ENCODE peak calls at places on chromosomes 6 and 20, in four cellular contexts. One of them, this sample, is unnamed.

GRCh38 chr6:161422710-161423109 is 148.8 kb upstream of the AGPAT4 start:
- DNase-seq in A549: no peak
- DNase-seq in HepG2: no peak
- DNase-seq in K562: no peak
- DNase-seq in this sample: no peak

GRCh38 chr6:158468666-158469065 is 91.2 kb upstream of the TMEM181 start:
- DNase-seq in A549: no peak
- DNase-seq in K562: no peak
- DNase-seq in HepG2: no peak
- DNase-seq in this sample: no peak

GRCh38 chr20:57918546-57918945 is 208.7 kb upstream of the PMEPA1 start:
- DNase-seq in K562: no peak
- DNase-seq in HepG2: no peak
- DNase-seq in A549: no peak
- DNase-seq in this sample: no peak

GRCh38 chr6:33606642-33607041 is 14.5 kb upstream of the ITPR3 start:
- DNase-seq in K562: no peak
- DNase-seq in A549: no peak
- DNase-seq in HepG2: no peak
- DNase-seq in this sample: no peak

GRCh38 chr6:149043476-149044130 is 273.9 kb upstream of the TAB2 start:
- DNase-seq in HepG2: peak
- DNase-seq in A549: peak
- DNase-seq in K562: peak
- DNase-seq in this sample: peak

GRCh38 chr6:44730771-44731391 is 343.4 kb downstream of the CDC5L start:
- DNase-seq in K562: no peak
- DNase-seq in HepG2: no peak
- DNase-seq in A549: no peak
- DNase-seq in this sample: no peak

GRCh38 chr6:148657053-148657452 is 89.8 kb upstream of the UST start:
- DNase-seq in K562: no peak
- DNase-seq in HepG2: no peak
- DNase-seq in A549: no peak
- DNase-seq in this sample: no peak

GRCh38 chr6:56868687-56869086 is 86.2 kb upstream of the BEND6 start:
- DNase-seq in K562: no peak
- DNase-seq in A549: no peak
- DNase-seq in HepG2: peak
- DNase-seq in this sample: no peak

GRCh38 chr6:168086066-168086465 is 7.1 kb upstream of the FRMD1 start:
- DNase-seq in K562: no peak
- DNase-seq in A549: no peak
- DNase-seq in HepG2: no peak
- DNase-seq in this sample: no peak

GRCh38 chr6:132650413-132650812 is 8.6 kb downstream of the TAAR1 start:
- DNase-seq in HepG2: no peak
- DNase-seq in A549: no peak
- DNase-seq in K562: no peak
- DNase-seq in this sample: no peak

GRCh38 chr20:50861012-50861411 is 66.2 kb downstream of the BCAS4 start:
- DNase-seq in HepG2: no peak
- DNase-seq in K562: no peak
- DNase-seq in A549: no peak
- DNase-seq in this sample: no peak

GRCh38 chr6:84074988-84075781 is 41.6 kb downstream of the MRAP2 start:
- DNase-seq in K562: peak
- DNase-seq in HepG2: no peak
- DNase-seq in A549: no peak
- DNase-seq in this sample: no peak

GRCh38 chr20:60246751-60247150 is 288.5 kb downstream of the CDH26 start:
- DNase-seq in K562: no peak
- DNase-seq in HepG2: no peak
- DNase-seq in A549: no peak
- DNase-seq in this sample: no peak

GRCh38 chr6:5989141-5989723 is 17.5 kb downstream of the NRN1 start:
- DNase-seq in A549: no peak
- DNase-seq in K562: no peak
- DNase-seq in HepG2: no peak
- DNase-seq in this sample: no peak

GRCh38 chr6:551405-551804 is 105.5 kb downstream of the HUS1B start:
- DNase-seq in HepG2: peak
- DNase-seq in A549: no peak
- DNase-seq in K562: no peak
- DNase-seq in this sample: peak

GRCh38 chr20:63549679-63550282 is 2.2 kb upstream of the SRMS start:
- DNase-seq in K562: no peak
- DNase-seq in HepG2: no peak
- DNase-seq in A549: no peak
- DNase-seq in this sample: no peak

GRCh38 chr20:63545814-63546213 is 1.7 kb downstream of the SRMS start:
- DNase-seq in HepG2: no peak
- DNase-seq in A549: no peak
- DNase-seq in K562: no peak
- DNase-seq in this sample: no peak

GRCh38 chr6:5471637-5472430 is 210.5 kb downstream of the FARS2 start:
- DNase-seq in K562: no peak
- DNase-seq in HepG2: no peak
- DNase-seq in A549: no peak
- DNase-seq in this sample: no peak

GRCh38 chr6:3713266-3713665 is 38.2 kb downstream of the PXDC1 start:
- DNase-seq in HepG2: no peak
- DNase-seq in K562: no peak
- DNase-seq in A549: no peak
- DNase-seq in this sample: no peak

GRCh38 chr20:51494241-51495110 is 48.0 kb downstream of the NFATC2 start:
- DNase-seq in A549: no peak
- DNase-seq in K562: no peak
- DNase-seq in HepG2: no peak
- DNase-seq in this sample: no peak

GRCh38 chr20:22495172-22495571 is 89.2 kb downstream of the FOXA2 start:
- DNase-seq in HepG2: no peak
- DNase-seq in K562: no peak
- DNase-seq in A549: no peak
- DNase-seq in this sample: no peak

GRCh38 chr6:101226677-101227135 is 166.8 kb upstream of the GRIK2 start:
- DNase-seq in HepG2: peak
- DNase-seq in A549: peak
- DNase-seq in K562: no peak
- DNase-seq in this sample: peak

GRCh38 chr6:53235508-53235907 is 86.9 kb upstream of the GCM1 start:
- DNase-seq in HepG2: no peak
- DNase-seq in A549: no peak
- DNase-seq in K562: no peak
- DNase-seq in this sample: no peak

GRCh38 chr20:64239449-64240242 is 15.9 kb upstream of the PCMTD2 start:
- DNase-seq in HepG2: no peak
- DNase-seq in A549: no peak
- DNase-seq in K562: no peak
- DNase-seq in this sample: no peak

GRCh38 chr20:57622201-57622570 is 2.0 kb upstream of the ZBP1 start:
- DNase-seq in K562: no peak
- DNase-seq in A549: no peak
- DNase-seq in HepG2: no peak
- DNase-seq in this sample: no peak

GRCh38 chr6:99613398-99613704 is 6.7 kb downstream of the PRDM13 start:
- DNase-seq in HepG2: no peak
- DNase-seq in A549: peak
- DNase-seq in K562: no peak
- DNase-seq in this sample: no peak

GRCh38 chr6:119137194-119138072 is 59.0 kb upstream of the FAM184A start:
- DNase-seq in A549: no peak
- DNase-seq in HepG2: no peak
- DNase-seq in K562: peak
- DNase-seq in this sample: no peak

GRCh38 chr6:10112871-10113584 is 301.8 kb downstream of the TFAP2A start:
- DNase-seq in A549: no peak
- DNase-seq in HepG2: no peak
- DNase-seq in K562: no peak
- DNase-seq in this sample: peak

GRCh38 chr20:59604770-59605665 is 678 bp downstream of the PHACTR3 start:
- DNase-seq in A549: no peak
- DNase-seq in K562: no peak
- DNase-seq in HepG2: no peak
- DNase-seq in this sample: no peak

GRCh38 chr6:138310294-138310693 is 67.4 kb upstream of the SMIM28 start:
- DNase-seq in K562: no peak
- DNase-seq in HepG2: no peak
- DNase-seq in A549: no peak
- DNase-seq in this sample: no peak

GRCh38 chr6:17086469-17086868 is 15.4 kb upstream of the STMND1 start:
- DNase-seq in HepG2: peak
- DNase-seq in A549: peak
- DNase-seq in K562: peak
- DNase-seq in this sample: no peak

GRCh38 chr6:87807423-87807978 is 105.5 kb upstream of the AKIRIN2 start:
- DNase-seq in A549: no peak
- DNase-seq in HepG2: no peak
- DNase-seq in K562: no peak
- DNase-seq in this sample: no peak

GRCh38 chr20:35307666-35308653 is 15.7 kb upstream of the FAM83C start:
- DNase-seq in K562: no peak
- DNase-seq in HepG2: no peak
- DNase-seq in A549: no peak
- DNase-seq in this sample: no peak

GRCh38 chr20:6636209-6637159 is 131.0 kb upstream of the BMP2 start:
- DNase-seq in HepG2: peak
- DNase-seq in K562: no peak
- DNase-seq in A549: peak
- DNase-seq in this sample: no peak

GRCh38 chr20:62141397-62142251 is 1.6 kb downstream of the PSMA7 start:
- DNase-seq in HepG2: peak
- DNase-seq in K562: no peak
- DNase-seq in A549: no peak
- DNase-seq in this sample: no peak

GRCh38 chr6:109770779-109771178 is 79.7 kb downstream of the FIG4 start:
- DNase-seq in K562: no peak
- DNase-seq in A549: no peak
- DNase-seq in HepG2: no peak
- DNase-seq in this sample: no peak

GRCh38 chr6:109767961-109768360 is 76.9 kb downstream of the FIG4 start:
- DNase-seq in A549: no peak
- DNase-seq in HepG2: no peak
- DNase-seq in K562: no peak
- DNase-seq in this sample: no peak

GRCh38 chr6:109770047-109770446 is 79.0 kb downstream of the FIG4 start:
- DNase-seq in K562: no peak
- DNase-seq in A549: no peak
- DNase-seq in HepG2: no peak
- DNase-seq in this sample: no peak

GRCh38 chr6:109769213-109769612 is 78.1 kb downstream of the FIG4 start:
- DNase-seq in A549: no peak
- DNase-seq in HepG2: no peak
- DNase-seq in K562: no peak
- DNase-seq in this sample: no peak

GRCh38 chr6:109768485-109768884 is 77.4 kb downstream of the FIG4 start:
- DNase-seq in K562: no peak
- DNase-seq in A549: no peak
- DNase-seq in HepG2: no peak
- DNase-seq in this sample: no peak
- TF ChIP-seq RNF2 in K562: no peak
- TF ChIP-seq RNF2 in A549: no peak
- TF ChIP-seq RNF2 in HepG2: no peak
- TF ChIP-seq RNF2 in this sample: no peak

DNA sequence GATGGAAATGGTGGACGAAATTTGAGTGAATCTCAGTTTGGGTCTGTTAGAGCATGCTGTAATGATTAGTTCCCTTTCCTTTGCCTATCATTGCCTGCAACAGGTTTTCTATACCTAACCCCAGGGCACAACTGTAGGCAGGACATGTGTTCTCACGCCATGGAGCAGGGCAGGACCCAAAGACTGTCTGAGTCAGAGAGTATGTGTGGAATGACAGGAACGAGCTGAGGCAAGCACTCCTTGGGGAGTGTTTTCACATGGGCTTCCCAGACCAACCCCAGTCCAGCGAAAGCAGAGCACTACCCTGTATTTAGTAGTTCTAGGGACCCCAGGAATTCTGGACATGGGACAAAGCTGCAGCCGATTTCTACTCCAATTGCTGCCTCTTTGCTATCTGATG is 234.2 kb downstream of the HACE1 start:
- DNase-seq in K562: no peak
- DNase-seq in A549: no peak
- DNase-seq in HepG2: no peak
- DNase-seq in this sample: no peak
- TF ChIP-seq RNF2 in K562: no peak
- TF ChIP-seq RNF2 in A549: no peak
- TF ChIP-seq RNF2 in HepG2: no peak
- TF ChIP-seq RNF2 in this sample: no peak

DNA sequence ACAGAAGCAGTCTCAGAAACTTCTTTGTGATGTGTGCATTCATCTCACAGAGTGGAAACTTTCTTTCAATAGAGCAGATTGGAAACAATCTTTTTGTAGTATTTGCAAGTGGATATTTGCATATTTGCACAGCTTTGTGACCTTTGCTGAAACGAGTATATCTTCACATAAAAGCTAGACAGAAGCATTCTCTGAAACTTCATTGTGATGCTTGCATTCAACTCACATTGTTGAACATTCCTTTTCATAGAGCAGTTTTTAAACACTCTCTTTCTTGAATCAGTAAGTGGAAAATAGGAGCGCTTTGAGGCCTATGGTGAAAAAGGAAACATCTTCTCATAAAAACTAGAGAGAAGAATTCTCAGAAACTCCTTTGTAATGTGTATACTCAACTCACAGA is 657.9 kb upstream of the ZNF337 start:
- DNase-seq in K562: no peak
- DNase-seq in A549: no peak
- DNase-seq in HepG2: no peak
- DNase-seq in this sample: no peak
- TF ChIP-seq RNF2 in K562: no peak
- TF ChIP-seq RNF2 in A549: no peak
- TF ChIP-seq RNF2 in HepG2: no peak
- TF ChIP-seq RNF2 in this sample: no peak

DNA sequence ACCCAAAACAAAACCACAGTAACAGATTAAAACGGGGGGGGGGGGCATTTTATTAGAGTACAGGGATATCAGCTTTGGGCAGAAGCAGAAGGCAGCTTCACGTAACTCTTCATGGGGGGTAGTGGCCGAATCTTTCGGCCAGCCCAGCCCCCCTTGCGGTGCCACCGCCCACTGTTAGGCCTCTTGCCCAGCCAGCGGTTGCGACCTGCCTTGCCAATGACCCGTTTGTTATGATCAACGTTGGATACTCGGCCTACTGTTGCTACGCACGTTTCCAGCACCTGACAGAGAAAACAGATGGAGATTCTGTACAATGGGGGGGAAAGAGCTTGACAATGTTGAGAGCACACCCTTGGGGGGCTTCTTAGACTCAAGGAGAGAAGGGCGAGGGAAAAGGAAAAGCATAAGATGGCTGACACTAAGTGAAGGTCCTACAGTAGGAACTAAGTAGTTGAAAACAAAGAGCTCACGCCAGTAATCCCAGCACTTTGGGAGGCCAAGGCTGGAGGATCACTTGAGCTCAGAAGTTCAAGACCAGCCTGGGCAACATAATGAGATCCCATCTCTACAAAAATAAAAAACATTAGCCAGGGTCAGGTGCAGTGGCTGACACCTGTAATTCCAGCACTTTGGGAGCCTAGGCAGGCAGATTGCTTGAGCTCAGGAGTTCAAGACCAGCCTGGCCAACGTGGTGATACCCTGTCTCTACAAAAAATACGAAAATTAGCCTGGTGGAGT is 724 bp upstream of the CUL7 start:
- DNase-seq in K562: no peak
- DNase-seq in HepG2: no peak
- DNase-seq in A549: no peak
- DNase-seq in this sample: no peak
- TF ChIP-seq RNF2 in K562: no peak
- TF ChIP-seq RNF2 in HepG2: no peak
- TF ChIP-seq RNF2 in A549: no peak
- TF ChIP-seq RNF2 in this sample: no peak